ENCODE peak calls at places on chromosomes 13 and 19, in five cellular contexts. H is pancreas, Q is endothelial cell of umbilical vein, E is coronary artery, W is GM12865. V is an unnamed sample.

GRCh38 chr19:39308531-39309304 is 11.9 kb downstream of the LRFN1 start:
- DNase-seq in H (no peak), E (no peak), Q (peak; percentile 18), W (no peak), V (no peak)

GRCh38 chr13:102401305-102401704 is 543 bp downstream of the FGF14 start:
- DNase-seq in W (no peak), Q (no peak), E (no peak), H (no peak), V (no peak)

GRCh38 chr13:65913173-65913572 is 1317.0 kb downstream of the PCDH9 start:
- DNase-seq in Q (peak; percentile 94), E (no peak), W (no peak), H (no peak), V (no peak)

GRCh38 chr13:24644051-24644450 is 36.2 kb upstream of the ATP12A start:
- DNase-seq in H (no peak), E (no peak), W (no peak), Q (no peak), V (no peak)

GRCh38 chr13:47017476-47017875 is 120.6 kb upstream of the HTR2A start:
- DNase-seq in H (no peak), E (no peak), W (no peak), Q (no peak), V (no peak)

GRCh38 chr13:20118268-20119140 is 42.3 kb downstream of the GJA3 start:
- DNase-seq in W (peak; percentile 24), H (peak; percentile 69), Q (peak; percentile 39), E (peak; percentile 79), V (peak; percentile 86)

GRCh38 chr13:113742000-113742441 is 17.0 kb upstream of the TMEM255B start:
- DNase-seq in E (no peak), H (no peak), Q (no peak), W (no peak), V (peak; percentile 71)

GRCh38 chr19:10044390-10044789 is 31.1 kb downstream of the RDH8 start:
- DNase-seq in E (no peak), W (peak; percentile 32), Q (peak; percentile 10), H (no peak), V (no peak)

GRCh38 chr13:37715606-37716015 is 117.0 kb upstream of the POSTN start:
- DNase-seq in E (peak; percentile 74), Q (peak; percentile 93), W (no peak), H (no peak), V (no peak)

GRCh38 chr13:52921194-52921593 is 72.8 kb upstream of the PCDH8 start:
- DNase-seq in W (peak; percentile 74), E (no peak), H (no peak), Q (no peak), V (no peak)

GRCh38 chr19:41001243-41001971 is 10.3 kb downstream of the CYP2B6 start:
- DNase-seq in W (no peak), Q (no peak), E (no peak), H (no peak), V (no peak)

GRCh38 chr19:14519860-14520407 is 1.7 kb upstream of the DNAJB1 start:
- DNase-seq in W (no peak), Q (peak; percentile 75), E (no peak), H (no peak), V (peak; percentile 47)

GRCh38 chr19:6528544-6529121 is 2.2 kb upstream of the TNFSF9 start:
- DNase-seq in E (no peak), Q (no peak), W (peak; percentile 78), H (no peak), V (peak; percentile 80)

GRCh38 chr19:9054768-9055167 is 32.1 kb upstream of the OR1M1 start:
- DNase-seq in Q (no peak), E (no peak), W (no peak), H (no peak), V (no peak)

GRCh38 chr13:89878904-89879303 is 1468.6 kb upstream of the MIR17HG start:
- DNase-seq in W (no peak), Q (no peak), H (no peak), E (no peak), V (no peak)

GRCh38 chr19:43775299-43775890 is 5.4 kb downstream of the KCNN4 start:
- DNase-seq in H (no peak), W (no peak), Q (no peak), E (no peak), V (no peak)

GRCh38 chr13:47146991-47147783 is 250.3 kb upstream of the HTR2A start:
- DNase-seq in W (peak; percentile 82), E (no peak), Q (no peak), H (no peak), V (no peak)

GRCh38 chr13:28047784-28048388 is 52.5 kb downstream of the FLT3 start:
- DNase-seq in E (no peak), Q (no peak), W (peak; percentile 93), H (no peak), V (no peak)

GRCh38 chr19:32020538-32020937 is 324.9 kb upstream of the ZNF507 start:
- DNase-seq in W (no peak), H (no peak), E (no peak), Q (no peak), V (no peak)

GRCh38 chr19:29564574-29565005 is 38.8 kb downstream of the VSTM2B start:
- DNase-seq in E (peak; percentile 36), H (peak; percentile 36), W (no peak), Q (no peak), V (no peak)

GRCh38 chr13:72728290-72728605 is 525 bp downstream of the BORA start:
- DNase-seq in Q (peak; percentile 13), E (no peak), H (no peak), W (no peak), V (no peak)

GRCh38 chr13:112700291-112701060 is 10.6 kb downstream of the ATP11A start:
- DNase-seq in W (no peak), E (peak; percentile 62), Q (no peak), H (no peak), V (peak; percentile 32)

GRCh38 chr19:9431475-9431874 is 3.9 kb downstream of the ZNF266 start:
- DNase-seq in H (no peak), E (no peak), Q (no peak), W (no peak), V (no peak)

GRCh38 chr13:67224148-67224846 is 5.8 kb downstream of the PCDH9 start:
- DNase-seq in Q (peak; percentile 88), E (no peak), H (peak; percentile 52), W (peak; percentile 46), V (peak; percentile 76)

GRCh38 chr19:40807147-40808020 is 8.4 kb downstream of the EGLN2 start:
- DNase-seq in E (no peak), Q (no peak), W (no peak), H (no peak), V (no peak)

GRCh38 chr13:94586371-94586770 is 9.6 kb downstream of the TGDS start:
- DNase-seq in E (no peak), H (no peak), Q (no peak), W (no peak), V (no peak)

GRCh38 chr19:4556574-4557185 is 2.8 kb downstream of the SEMA6B start:
- DNase-seq in H (no peak), E (no peak), Q (peak; percentile 43), W (peak; percentile 31), V (no peak)

GRCh38 chr19:645912-646797 is 6.5 kb downstream of the FGF22 start:
- DNase-seq in Q (no peak), E (no peak), W (no peak), H (no peak), V (peak; percentile 71)

GRCh38 chr19:53903055-53903680 is 5.9 kb upstream of the CACNG7 start:
- DNase-seq in W (no peak), Q (peak; percentile 46), E (no peak), H (no peak), V (no peak)

GRCh38 chr19:4216832-4217231 is 12.5 kb upstream of the EBI3 start:
- DNase-seq in H (no peak), E (no peak), Q (no peak), W (no peak), V (no peak)

GRCh38 chr13:33794576-33794975 is 23.4 kb upstream of the RFC3 start:
- DNase-seq in Q (peak; percentile 11), E (no peak), W (no peak), H (no peak), V (no peak)

GRCh38 chr19:390386-391198 is 18.4 kb downstream of the C2CD4C start:
- DNase-seq in H (no peak), E (no peak), W (no peak), Q (no peak), V (no peak)

GRCh38 chr19:16088351-16088984 is 12.2 kb downstream of the TPM4 start:
- DNase-seq in E (no peak), W (no peak), Q (no peak), H (peak; percentile 60), V (no peak)
- TF ChIP-seq CTCF in E (no peak), W (no peak), Q (no peak), H (no peak), V (no peak)

GRCh38 chr19:50333235-50333736 is 4.1 kb upstream of the KCNC3 start:
- DNase-seq in W (peak; percentile 98), E (no peak), Q (peak; percentile 89), H (peak; percentile 92), V (peak; percentile 96)
- TF ChIP-seq CTCF in W (no peak), E (no peak), Q (no peak), H (no peak), V (no peak)

GRCh38 chr19:33767898-33768413 is 28.7 kb upstream of the KCTD15 start:
- DNase-seq in Q (peak; percentile 24), E (no peak), H (no peak), W (peak; percentile 22), V (no peak)
- TF ChIP-seq CTCF in Q (peak; percentile 14), E (no peak), H (no peak), W (no peak), V (no peak)

GRCh38 chr19:3039641-3040077 is 10.6 kb upstream of the TLE2 start:
- DNase-seq in Q (no peak), E (no peak), H (peak; percentile 48), W (no peak), V (no peak)
- TF ChIP-seq CTCF in Q (no peak), E (no peak), H (no peak), W (no peak), V (no peak)

GRCh38 chr13:71672527-71672926 is 194.5 kb downstream of the DACH1 start:
- DNase-seq in Q (no peak), W (no peak), E (no peak), H (no peak), V (no peak)
- TF ChIP-seq CTCF in Q (no peak), W (no peak), E (no peak), H (no peak), V (no peak)

GRCh38 chr13:84844473-84844872 is 954.7 kb downstream of the SLITRK6 start:
- DNase-seq in Q (no peak), H (no peak), W (no peak), E (no peak), V (no peak)
- TF ChIP-seq CTCF in Q (no peak), H (no peak), W (no peak), E (no peak), V (no peak)

GRCh38 chr13:40813662-40814454 is 24.4 kb downstream of the SLC25A15 start:
- DNase-seq in E (no peak), Q (peak; percentile 16), H (no peak), W (peak; percentile 42), V (no peak)
- TF ChIP-seq CTCF in E (no peak), Q (peak; percentile 53), H (peak; percentile 43), W (peak; percentile 58), V (peak; percentile 47)